ENCODE peak calls at places on chromosomes 2 and 18, in nine cellular contexts. I is hepatocyte, J is IMR-90, N is Karpas-422, U is fibroblast of lung, K is mesenchymal stem cell, D is astrocyte, P is neural progenitor cell, X is GM12878. W is an unnamed sample.

GRCh38 chr2:239878686-239879085 is 146.5 kb downstream of the NDUFA10 start:
- DNase-seq in X (no peak), J (no peak), D (no peak), K (no peak), U (no peak), N (peak; percentile 36), I (no peak), P (no peak), W (no peak)

GRCh38 chr2:82344670-82345069 is 2040.1 kb upstream of the LRRTM1 start:
- DNase-seq in X (no peak), P (peak; percentile 54), I (peak; percentile 18), U (no peak), K (peak; percentile 13), J (no peak), D (no peak), N (no peak), W (peak; percentile 62)

GRCh38 chr18:43060020-43060419 is 55.5 kb downstream of the RIT2 start:
- DNase-seq in I (peak; percentile 6), D (peak; percentile 60), K (peak; percentile 69), U (peak; percentile 62), J (no peak), X (no peak), P (no peak), N (no peak), W (no peak)

GRCh38 chr2:102618452-102619413 is 620 bp upstream of the SLC9A2 start:
- DNase-seq in U (peak; percentile 15), X (no peak), N (no peak), I (peak; percentile 39), D (peak; percentile 4), J (no peak), K (peak; percentile 15), P (peak; percentile 62), W (peak; percentile 43)

GRCh38 chr18:45106331-45106774 is 425.7 kb downstream of the SETBP1 start:
- DNase-seq in U (peak; percentile 81), I (no peak), N (peak; percentile 42), X (peak; percentile 87), K (peak; percentile 53), J (no peak), P (no peak), D (peak; percentile 76), W (peak; percentile 3)

GRCh38 chr2:11680181-11680900 is 10.3 kb upstream of the NTSR2 start:
- DNase-seq in I (peak; percentile 46), U (no peak), N (no peak), J (peak; percentile 61), D (no peak), P (no peak), K (peak; percentile 42), X (no peak), W (no peak)

GRCh38 chr2:205660521-205661124 is 21.7 kb upstream of the NRP2 start:
- DNase-seq in P (no peak), X (no peak), D (peak; percentile 96), U (peak; percentile 97), J (peak; percentile 98), N (no peak), I (no peak), K (peak; percentile 93), W (peak; percentile 73)

GRCh38 chr2:207750876-207751275 is 18.8 kb downstream of the FZD5 start:
- DNase-seq in I (no peak), N (no peak), X (no peak), U (no peak), J (no peak), D (no peak), P (no peak), K (no peak), W (no peak)

DNA sequence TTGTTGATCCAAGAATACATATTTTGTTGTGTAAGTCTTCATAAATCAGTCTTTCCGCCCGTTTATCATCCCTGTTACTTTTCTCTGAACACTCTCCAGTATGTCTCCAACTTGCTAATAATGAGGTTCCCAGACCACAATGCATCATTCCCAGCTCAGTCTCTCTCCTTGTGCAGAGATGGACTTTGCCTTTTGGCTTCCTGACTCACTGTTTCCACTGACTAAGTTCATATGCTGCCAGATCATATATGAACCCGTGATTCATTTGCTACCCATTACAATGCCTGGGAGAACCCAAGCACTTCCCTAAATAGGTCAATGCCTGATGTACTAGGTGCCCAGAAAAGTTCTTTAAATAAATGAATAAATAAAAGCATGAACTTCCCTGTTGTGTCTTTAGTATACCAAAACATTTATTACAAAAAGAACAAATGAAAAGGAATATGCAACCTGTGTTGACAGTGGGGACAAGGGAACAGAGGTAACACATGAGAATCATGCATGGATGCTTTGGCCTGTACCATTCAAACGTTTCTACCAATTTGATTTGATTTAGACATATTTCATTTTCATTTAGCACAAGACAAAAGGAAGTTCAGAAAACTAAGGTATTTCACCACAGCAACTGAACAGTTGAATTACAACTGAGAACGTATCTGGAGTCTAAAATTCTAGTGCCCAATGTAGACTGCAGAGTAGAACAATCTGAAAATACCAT is 215.4 kb upstream of the HNRNPA3 start:
- DNase-seq in K (peak; percentile 46), X (peak; percentile 64), J (peak; percentile 72), U (peak; percentile 91), I (peak; percentile 88), P (no peak), D (peak; percentile 91), N (no peak), W (peak; percentile 90)
- H2AFZ ChIP-seq in K (no peak overlapping the region), X (peak overlapping the region; percentile 90), J (no peak overlapping the region), U (no peak overlapping the region), I (no peak overlapping the region), P (no peak overlapping the region), D (no peak overlapping the region), N (peak overlapping the region; percentile 52), W (no peak overlapping the region)

GRCh38 chr2:46347649-46348280 is 50.6 kb downstream of the EPAS1 start:
- DNase-seq in K (no peak), P (no peak), I (no peak), N (no peak), U (no peak), X (no peak), J (no peak), D (no peak), W (no peak)

GRCh38 chr2:46349115-46349547 is 51.9 kb downstream of the EPAS1 start:
- DNase-seq in I (no peak), U (no peak), X (no peak), K (no peak), J (no peak), P (no peak), D (no peak), N (no peak), W (no peak)

GRCh38 chr2:46344696-46345095 is 47.5 kb downstream of the EPAS1 start:
- DNase-seq in K (no peak), I (no peak), U (no peak), X (no peak), N (no peak), J (no peak), P (no peak), D (no peak), W (no peak)

GRCh38 chr2:46345775-46346174 is 48.6 kb downstream of the EPAS1 start:
- DNase-seq in D (no peak), P (no peak), X (no peak), U (no peak), K (no peak), N (no peak), I (no peak), J (no peak), W (no peak)

DNA sequence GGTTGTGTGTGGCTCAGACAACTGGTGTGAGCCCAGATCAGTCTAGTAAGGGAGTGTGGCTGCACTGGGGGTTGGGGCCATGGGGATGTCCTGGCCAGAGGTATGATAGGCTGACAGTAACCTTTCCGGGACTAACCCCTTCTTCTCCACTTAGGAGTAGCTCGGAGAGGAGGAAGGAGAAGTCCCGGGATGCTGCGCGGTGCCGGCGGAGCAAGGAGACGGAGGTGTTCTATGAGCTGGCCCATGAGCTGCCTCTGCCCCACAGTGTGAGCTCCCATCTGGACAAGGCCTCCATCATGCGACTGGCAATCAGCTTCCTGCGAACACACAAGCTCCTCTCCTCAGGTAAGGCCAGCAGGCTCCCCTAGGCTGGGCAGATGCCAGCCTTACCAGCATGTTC is 49.5 kb downstream of the EPAS1 start:
- DNase-seq in K (no peak), J (no peak), U (no peak), I (no peak), D (no peak), X (no peak), P (no peak), N (no peak), W (no peak)
- H3K4me1 ChIP-seq in K (no peaks in the 10 kb centered on the region), J (peaks cover 5% of the 10 kb centered on the region), U (peaks cover 5% of the 10 kb centered on the region), I (peaks cover 30% of the 10 kb centered on the region), D (no peaks in the 10 kb centered on the region), X (peaks cover 4% of the 10 kb centered on the region), P (peaks cover 6% of the 10 kb centered on the region), N (no peaks in the 10 kb centered on the region), W (no peaks in the 10 kb centered on the region)

GRCh38 chr2:215930505-215931233 is 82.7 kb downstream of the MREG start:
- DNase-seq in U (peak; percentile 67), D (peak; percentile 54), J (peak; percentile 48), P (no peak), I (no peak), X (no peak), K (peak; percentile 49), N (no peak), W (peak; percentile 77)
- H2AFZ ChIP-seq in U (no peak overlapping the region), D (no peak overlapping the region), J (no peak overlapping the region), P (no peak overlapping the region), I (no peak overlapping the region), X (no peak overlapping the region), K (no peak overlapping the region), N (no peak overlapping the region), W (peak overlapping the region; percentile 37)

GRCh38 chr2:201152999-201153398 is 29.9 kb upstream of the CASP10 start:
- DNase-seq in D (no peak), P (no peak), I (no peak), K (no peak), J (no peak), U (no peak), X (no peak), N (peak; percentile 55), W (no peak)
- H3K4me1 ChIP-seq in D (peaks cover 49% of the 10 kb centered on the region), P (peaks cover 3% of the 10 kb centered on the region), I (peaks cover 31% of the 10 kb centered on the region), K (peaks cover 11% of the 10 kb centered on the region), J (peaks cover 23% of the 10 kb centered on the region), U (peaks cover 28% of the 10 kb centered on the region), X (peaks cover 22% of the 10 kb centered on the region), N (peaks cover 81% of the 10 kb centered on the region), W (peaks cover 52% of the 10 kb centered on the region)

W was measured in PC-3.